ENCODE peak calls at places on chromosomes 6 and 20, in seven cellular contexts. S is esophagus muscularis mucosa, O is suprapubic skin, Z is transverse colon, C is HepG2, U is breast epithelium, A is sigmoid colon. B is an unnamed sample. For H3K27me3, the result is how much of the 10 kb centered on the place peaks cover.

GRCh38 chr20:2599265-2600060 is 53.0 kb upstream of the NOP56 start:
- DNase-seq in U (no peak), A (no peak), C (no peak), Z (peak), S (no peak), O (no peak), B (no peak)

GRCh38 chr20:10432079-10432478 is 1.9 kb downstream of the MKKS start:
- DNase-seq in Z (no peak), A (no peak), U (no peak), S (no peak), O (no peak), C (no peak), B (no peak)

GRCh38 chr20:38631155-38632022 is 29.8 kb downstream of the ARHGAP40 start:
- DNase-seq in O (no peak), Z (no peak), A (no peak), C (no peak), S (no peak), U (no peak), B (no peak)

GRCh38 chr6:129402244-129402643 is 307.7 kb downstream of the ARHGAP18 start:
- DNase-seq in U (no peak), C (no peak), Z (no peak), O (no peak), S (no peak), A (no peak), B (no peak)

GRCh38 chr6:148364056-148364844 is 21.6 kb downstream of the SASH1 start:
- DNase-seq in Z (no peak), U (no peak), O (no peak), S (no peak), C (no peak), A (no peak), B (no peak)

GRCh38 chr6:79421707-79422484 is 115.3 kb downstream of the LCA5 start:
- DNase-seq in S (no peak), C (no peak), O (no peak), Z (no peak), U (no peak), A (no peak), B (no peak)

GRCh38 chr6:108742041-108742440 is 106.2 kb upstream of the ARMC2 start:
- DNase-seq in C (no peak), U (no peak), A (no peak), O (no peak), Z (no peak), S (no peak), B (no peak)

GRCh38 chr20:31570735-31571617 is 34.1 kb upstream of the ID1 start:
- DNase-seq in C (peak), Z (peak), S (no peak), O (peak), A (peak), U (no peak), B (no peak)

GRCh38 chr20:22711981-22712755 is 127.8 kb upstream of the FOXA2 start:
- DNase-seq in A (no peak), S (peak), Z (no peak), C (no peak), U (no peak), O (no peak), B (no peak)

GRCh38 chr6:133306876-133307275 is 65.7 kb downstream of the EYA4 start:
- DNase-seq in Z (no peak), A (no peak), C (no peak), U (no peak), S (no peak), O (no peak), B (no peak)

GRCh38 chr6:33958208-33958862 is 154.5 kb upstream of the MLN start:
- DNase-seq in U (no peak), C (peak), A (no peak), Z (no peak), O (no peak), S (no peak), B (no peak)

GRCh38 chr20:48397689-48398005 is 430.2 kb downstream of the PREX1 start:
- DNase-seq in C (no peak), O (no peak), S (no peak), A (no peak), U (no peak), Z (no peak), B (no peak)

GRCh38 chr6:35362200-35362599 is 19.8 kb downstream of the PPARD start:
- DNase-seq in C (no peak), S (no peak), A (no peak), O (no peak), Z (no peak), U (no peak), B (no peak)

GRCh38 chr20:11716239-11716944 is 201.3 kb upstream of the BTBD3 start:
- DNase-seq in U (no peak), Z (no peak), C (peak), O (no peak), A (no peak), S (no peak), B (no peak)

GRCh38 chr6:160088069-160088773 is 33.4 kb upstream of the SLC22A1 start:
- DNase-seq in U (no peak), S (peak), O (no peak), A (peak), C (peak), Z (peak), B (no peak)

GRCh38 chr20:58981564-58982364 is 708 bp downstream of the NELFCD start:
- DNase-seq in O (no peak), A (no peak), C (peak), Z (no peak), S (no peak), U (no peak), B (peak)

GRCh38 chr6:166541366-166541765 is 45.1 kb downstream of the RAMACL start:
- DNase-seq in S (no peak), Z (no peak), U (no peak), A (no peak), O (no peak), C (no peak), B (no peak)

GRCh38 chr20:53215166-53215565 is 243.0 kb downstream of the TSHZ2 start:
- DNase-seq in O (no peak), Z (no peak), S (no peak), C (no peak), U (no peak), A (no peak), B (no peak)

GRCh38 chr6:145948328-145948727 is 15.8 kb downstream of the SHPRH start:
- DNase-seq in A (no peak), O (no peak), Z (no peak), S (no peak), C (no peak), U (no peak), B (no peak)

GRCh38 chr6:158737710-158738615 is 81.2 kb downstream of the EZR start:
- DNase-seq in O (no peak), Z (peak), S (no peak), C (no peak), U (no peak), A (no peak), B (no peak)

GRCh38 chr6:83055366-83055964 is 10.2 kb downstream of the UBE3D start:
- DNase-seq in C (peak), Z (peak), U (no peak), A (no peak), O (no peak), S (no peak), B (no peak)

DNA sequence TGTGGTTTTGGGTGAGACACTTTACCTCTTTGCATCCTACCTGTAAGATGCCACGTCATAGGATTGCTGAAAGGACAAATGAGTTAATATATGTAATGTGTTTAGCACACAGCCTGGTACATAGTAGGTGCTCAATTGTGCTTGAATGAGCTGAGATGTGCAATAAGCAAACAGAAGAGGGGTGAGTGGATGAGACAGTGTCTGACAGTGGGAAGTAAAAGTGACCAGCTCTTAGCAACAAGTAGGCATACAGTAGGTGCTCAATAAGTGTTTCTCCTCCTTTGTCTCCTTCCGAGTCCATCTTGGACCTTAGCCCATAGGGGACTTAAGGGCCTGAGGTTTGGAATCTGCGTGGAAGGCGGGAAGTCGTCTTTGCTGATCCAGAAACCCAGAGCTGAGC is 104.7 kb downstream of the CEBPB start:
- DNase-seq in S (no peak), C (no peak), O (no peak), A (no peak), Z (no peak), U (no peak), B (no peak)
- H3K27me3 ChIP-seq in S (under half), C (under half), O (under half), A (under half), Z (under half), U (under half), B (under half)

GRCh38 chr6:157317129-157317814 is 6.0 kb downstream of the TMEM242 start:
- DNase-seq in Z (peak), U (peak), O (peak), C (peak), A (peak), S (peak), B (no peak)
- TF ChIP-seq POLR2AphosphoS5 in Z (peak), U (peak), O (no peak), C (no peak), A (peak), S (peak), B (peak)

GRCh38 chr6:105304366-105304765 is 98.5 kb downstream of the PREP start:
- DNase-seq in S (no peak), Z (no peak), U (no peak), C (no peak), A (no peak), O (no peak), B (no peak)
- TF ChIP-seq POLR2A in S (no peak), Z (no peak), U (no peak), C (no peak), A (no peak), O (no peak), B (no peak)

DNA sequence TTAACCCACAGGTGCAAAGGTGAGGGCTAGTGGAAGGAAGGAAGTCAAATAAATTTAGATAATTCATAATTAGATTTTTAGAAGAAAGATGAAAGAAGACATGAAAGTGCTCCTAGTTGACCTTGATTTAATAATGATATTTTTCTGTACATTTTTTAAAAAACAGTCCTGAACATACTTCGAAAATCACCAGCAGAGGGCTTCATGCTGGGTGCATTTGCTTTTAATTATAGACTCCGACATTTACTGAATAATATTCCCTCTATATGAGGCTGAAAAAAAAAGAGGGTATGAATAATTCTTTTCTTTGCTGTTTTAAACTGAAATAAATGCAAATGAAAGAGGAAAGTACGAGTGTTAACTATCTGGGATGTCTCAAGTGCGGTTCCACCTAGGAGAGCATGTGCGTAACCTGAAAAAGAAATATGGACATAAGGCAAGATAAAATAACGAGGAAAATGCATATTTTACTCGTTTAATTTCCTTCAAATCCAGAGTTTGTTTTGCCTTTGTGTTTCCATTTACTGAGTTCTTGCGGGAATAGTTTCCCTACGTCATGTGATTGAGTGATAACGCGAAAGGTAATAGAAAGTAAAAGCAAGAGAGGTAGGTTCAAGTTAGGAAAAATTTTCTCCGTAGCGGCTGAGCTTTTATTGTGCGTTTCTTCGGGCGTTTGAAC is 3.1 kb upstream of the TFAP2B start:
- DNase-seq in C (no peak), Z (no peak), S (no peak), O (no peak), U (no peak), A (no peak), B (no peak)
- H3K27me3 ChIP-seq in C (under half), Z (half or more), S (under half), O (under half), U (under half), A (under half), B (under half)

GRCh38 chr6:4958624-4959023 is 45.2 kb downstream of the RPP40 start:
- DNase-seq in U (no peak), S (no peak), Z (no peak), C (no peak), O (no peak), A (no peak), B (no peak)

GRCh38 chr6:4965506-4966389 is 38.1 kb downstream of the RPP40 start:
- DNase-seq in U (no peak), C (no peak), Z (no peak), S (peak), A (no peak), O (no peak), B (no peak)

GRCh38 chr6:4964675-4965336 is 39.0 kb downstream of the RPP40 start:
- DNase-seq in S (no peak), Z (no peak), U (no peak), A (no peak), C (no peak), O (no peak), B (no peak)

GRCh38 chr6:4961322-4962168 is 42.3 kb downstream of the RPP40 start:
- DNase-seq in O (no peak), U (no peak), S (no peak), C (no peak), Z (no peak), A (no peak), B (no peak)

GRCh38 chr6:4962905-4963304 is 40.9 kb downstream of the RPP40 start:
- DNase-seq in A (no peak), O (no peak), Z (no peak), S (no peak), U (no peak), C (no peak), B (no peak)
- TF ChIP-seq POLR2AphosphoS5 in A (no peak), O (no peak), Z (no peak), S (no peak), U (no peak), C (no peak), B (no peak)

GRCh38 chr6:30264731-30265130 is 51.5 kb upstream of the TRIM26 start:
- DNase-seq in O (no peak), S (no peak), A (no peak), Z (no peak), C (no peak), U (no peak), B (no peak)

GRCh38 chr6:30258204-30258603 is 45.0 kb upstream of the TRIM26 start:
- DNase-seq in O (no peak), U (no peak), A (no peak), S (no peak), C (no peak), Z (no peak), B (no peak)

GRCh38 chr6:30263734-30264133 is 50.5 kb upstream of the TRIM26 start:
- DNase-seq in A (no peak), S (no peak), C (no peak), O (no peak), U (no peak), Z (no peak), B (no peak)

GRCh38 chr6:30260036-30260504 is 46.9 kb upstream of the TRIM26 start:
- DNase-seq in Z (no peak), C (no peak), S (no peak), A (no peak), O (no peak), U (peak), B (peak)

DNA sequence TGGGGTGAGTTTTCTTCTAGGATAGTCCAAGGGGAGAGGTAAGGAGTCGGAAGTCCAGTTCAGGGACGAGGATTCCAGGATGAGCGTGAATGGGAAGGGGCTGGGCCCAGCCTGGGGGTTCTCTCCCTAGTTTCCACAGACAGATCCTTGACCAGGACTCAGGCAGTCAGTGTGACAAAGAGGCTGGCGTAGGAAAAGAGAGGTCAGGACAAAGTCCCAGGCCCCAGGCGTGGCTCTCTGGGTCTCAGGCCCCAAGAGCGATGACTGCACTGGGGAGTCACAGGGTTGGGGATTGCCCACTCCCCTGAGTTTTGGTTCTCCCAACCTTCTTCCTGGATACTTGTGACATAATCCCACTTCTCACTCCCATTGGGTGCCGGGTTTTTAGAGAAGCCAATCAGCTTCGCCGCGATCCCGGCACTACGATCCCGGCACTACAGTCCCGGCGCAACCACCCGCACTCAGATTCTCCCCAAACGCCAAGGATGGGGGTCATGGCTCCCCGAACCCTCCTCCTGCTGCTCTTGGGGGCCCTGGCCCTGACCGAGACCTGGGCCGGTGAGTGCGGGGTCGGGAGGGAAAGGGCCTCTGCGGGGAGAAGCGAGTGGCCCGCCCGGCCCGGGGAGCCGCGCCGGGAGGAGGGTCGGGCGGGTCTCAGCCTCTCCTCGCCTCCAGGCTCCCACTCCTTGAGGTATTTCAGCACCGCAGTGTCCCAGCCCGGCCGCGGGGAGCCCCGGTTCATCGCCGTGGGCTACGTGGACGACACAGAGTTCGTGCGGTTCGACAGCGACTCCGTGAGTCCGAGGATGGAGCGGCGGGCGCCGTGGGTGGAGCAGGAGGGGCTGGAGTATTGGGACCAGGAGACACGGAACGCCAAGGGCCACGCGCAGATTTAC is 46.2 kb upstream of the TRIM26 start:
- DNase-seq in S (peak), C (peak), U (peak), O (peak), A (peak), Z (peak), B (peak)
- TF ChIP-seq POLR2A in S (no peak), C (no peak), U (no peak), O (peak), A (no peak), Z (no peak), B (no peak)

GRCh38 chr6:30360139-30360538 is 15.2 kb downstream of the RPP21 start:
- DNase-seq in U (no peak), O (no peak), A (no peak), C (no peak), Z (no peak), S (no peak), B (no peak)
- H3K27me3 ChIP-seq in U (under half), O (half or more), A (under half), C (under half), Z (half or more), S (under half), B (under half)

GRCh38 chr6:118504611-118505010 is 43.5 kb upstream of the PLN start:
- DNase-seq in S (no peak), Z (no peak), C (no peak), U (no peak), O (no peak), A (no peak), B (no peak)

GRCh38 chr6:118500130-118501015 is 47.7 kb upstream of the PLN start:
- DNase-seq in A (no peak), O (no peak), S (no peak), Z (no peak), C (no peak), U (no peak), B (no peak)

GRCh38 chr6:118505656-118506055 is 42.4 kb upstream of the PLN start:
- DNase-seq in C (no peak), A (no peak), U (no peak), S (no peak), Z (no peak), O (no peak), B (no peak)

GRCh38 chr6:118501099-118501498 is 47.0 kb upstream of the PLN start:
- DNase-seq in A (peak), S (no peak), Z (no peak), U (no peak), O (no peak), C (no peak), B (peak)

GRCh38 chr6:118501816-118502568 is 46.1 kb upstream of the PLN start:
- DNase-seq in U (no peak), C (no peak), Z (no peak), S (no peak), O (no peak), A (no peak), B (no peak)
- TF ChIP-seq POLR2AphosphoS5 in U (no peak), C (no peak), Z (no peak), S (no peak), O (no peak), A (peak), B (no peak)

DNA sequence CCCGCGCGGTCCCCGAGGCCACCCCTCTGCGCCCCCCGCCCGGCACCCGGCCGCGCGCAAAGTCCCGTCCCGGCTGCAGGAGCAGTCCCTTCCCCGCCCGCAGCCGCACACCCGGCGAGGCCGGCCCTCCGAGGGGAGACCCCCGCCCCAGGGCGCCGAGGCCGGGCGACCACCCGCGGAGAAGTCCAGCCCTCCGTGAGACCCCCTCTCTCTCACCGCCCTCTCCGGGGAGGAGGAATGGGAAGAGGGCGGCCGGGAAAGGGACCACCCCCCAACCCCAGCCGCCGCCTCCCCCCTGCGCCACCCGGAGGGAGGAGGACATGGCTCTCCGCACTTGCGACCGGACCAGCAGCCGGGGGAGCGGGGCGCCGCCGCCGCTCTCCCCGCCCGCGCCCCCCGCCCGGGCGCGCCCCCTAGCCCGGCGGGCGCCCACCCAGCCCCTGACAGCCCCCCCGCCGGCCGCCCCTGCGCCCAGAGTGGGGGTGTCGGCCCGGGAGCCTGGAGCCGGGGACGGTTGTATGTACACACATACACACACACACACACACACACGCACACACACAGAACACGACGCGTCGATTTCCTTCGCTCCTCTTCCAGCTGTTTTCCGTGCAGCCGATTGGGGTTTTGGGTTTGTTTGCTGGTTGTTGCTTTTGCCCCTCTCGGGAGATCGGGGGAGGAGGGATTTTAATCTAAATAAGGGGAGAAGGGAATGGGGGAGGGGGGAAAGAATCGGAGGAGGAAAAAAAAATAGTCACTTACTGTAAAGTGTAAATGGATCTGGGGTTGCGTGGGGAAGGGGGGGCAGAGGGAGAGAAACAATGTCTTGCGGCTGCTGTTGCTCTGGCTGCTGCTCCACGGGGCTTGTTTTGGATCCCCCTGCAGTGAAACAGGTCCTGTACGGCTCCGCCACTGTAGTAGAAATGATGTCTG is at the start of gene ATXN1:
- DNase-seq in Z (peak), S (no peak), U (peak), C (peak), O (peak), A (peak), B (no peak)
- TF ChIP-seq POLR2A in Z (peak), S (no peak), U (peak), C (peak), O (no peak), A (peak), B (peak)